ENCODE peak calls at places on chromosomes 6 and 20, in ten cellular contexts. One of them, this sample, is unnamed.

GRCh38 chr20:45313065-45313695 is 5.1 kb upstream of the MATN4 start:
- DNase-seq in keratinocyte: no peak
- DNase-seq in CD4-positive, alpha-beta T cell: no peak
- DNase-seq in left ventricle myocardium inferior: no peak
- DNase-seq in fibroblast of the conjunctiva: no peak
- DNase-seq in dorsolateral prefrontal cortex: no peak
- DNase-seq in HCT116: no peak
- DNase-seq in endodermal cell: no peak
- DNase-seq in central memory CD4-positive, alpha-beta T cell: no peak
- DNase-seq in KG1: no peak
- DNase-seq in this sample: no peak

GRCh38 chr6:168915855-168916254 is 337.8 kb downstream of the THBS2 start:
- DNase-seq in HCT116: no peak
- DNase-seq in endodermal cell: no peak
- DNase-seq in KG1: no peak
- DNase-seq in left ventricle myocardium inferior: no peak
- DNase-seq in central memory CD4-positive, alpha-beta T cell: no peak
- DNase-seq in keratinocyte: no peak
- DNase-seq in CD4-positive, alpha-beta T cell: no peak
- DNase-seq in fibroblast of the conjunctiva: no peak
- DNase-seq in dorsolateral prefrontal cortex: no peak
- DNase-seq in this sample: no peak

GRCh38 chr6:41536884-41537347 is 9.3 kb upstream of the FOXP4 start:
- DNase-seq in dorsolateral prefrontal cortex: no peak
- DNase-seq in endodermal cell: no peak
- DNase-seq in central memory CD4-positive, alpha-beta T cell: no peak
- DNase-seq in keratinocyte: peak; percentile 75
- DNase-seq in CD4-positive, alpha-beta T cell: no peak
- DNase-seq in HCT116: peak; percentile 18
- DNase-seq in left ventricle myocardium inferior: no peak
- DNase-seq in KG1: no peak
- DNase-seq in fibroblast of the conjunctiva: no peak
- DNase-seq in this sample: no peak

GRCh38 chr6:68054776-68055175 is 580.3 kb upstream of the ADGRB3 start:
- DNase-seq in endodermal cell: no peak
- DNase-seq in KG1: no peak
- DNase-seq in HCT116: no peak
- DNase-seq in dorsolateral prefrontal cortex: no peak
- DNase-seq in central memory CD4-positive, alpha-beta T cell: no peak
- DNase-seq in fibroblast of the conjunctiva: no peak
- DNase-seq in keratinocyte: no peak
- DNase-seq in CD4-positive, alpha-beta T cell: no peak
- DNase-seq in left ventricle myocardium inferior: no peak
- DNase-seq in this sample: no peak

GRCh38 chr6:129936329-129937165 is 75.4 kb upstream of the TMEM244 start:
- DNase-seq in central memory CD4-positive, alpha-beta T cell: peak; percentile 14
- DNase-seq in endodermal cell: peak; percentile 78
- DNase-seq in left ventricle myocardium inferior: no peak
- DNase-seq in dorsolateral prefrontal cortex: peak; percentile 39
- DNase-seq in HCT116: peak; percentile 81
- DNase-seq in fibroblast of the conjunctiva: peak; percentile 63
- DNase-seq in CD4-positive, alpha-beta T cell: peak; percentile 44
- DNase-seq in keratinocyte: peak; percentile 15
- DNase-seq in KG1: peak; percentile 5
- DNase-seq in this sample: no peak

GRCh38 chr6:26233608-26234420 is 131.2 kb upstream of the BTN3A2 start:
- DNase-seq in left ventricle myocardium inferior: no peak
- DNase-seq in CD4-positive, alpha-beta T cell: peak; percentile 65
- DNase-seq in central memory CD4-positive, alpha-beta T cell: peak; percentile 80
- DNase-seq in keratinocyte: no peak
- DNase-seq in dorsolateral prefrontal cortex: no peak
- DNase-seq in HCT116: no peak
- DNase-seq in KG1: no peak
- DNase-seq in endodermal cell: peak; percentile 82
- DNase-seq in fibroblast of the conjunctiva: peak; percentile 70
- DNase-seq in this sample: peak; percentile 34

GRCh38 chr20:22430154-22430745 is 154.1 kb downstream of the FOXA2 start:
- DNase-seq in fibroblast of the conjunctiva: no peak
- DNase-seq in central memory CD4-positive, alpha-beta T cell: no peak
- DNase-seq in CD4-positive, alpha-beta T cell: no peak
- DNase-seq in endodermal cell: peak; percentile 88
- DNase-seq in left ventricle myocardium inferior: no peak
- DNase-seq in HCT116: no peak
- DNase-seq in keratinocyte: no peak
- DNase-seq in dorsolateral prefrontal cortex: no peak
- DNase-seq in KG1: no peak
- DNase-seq in this sample: no peak

GRCh38 chr6:136860043-136860442 is 37.7 kb downstream of the PEX7 start:
- DNase-seq in dorsolateral prefrontal cortex: no peak
- DNase-seq in KG1: no peak
- DNase-seq in left ventricle myocardium inferior: no peak
- DNase-seq in keratinocyte: no peak
- DNase-seq in fibroblast of the conjunctiva: no peak
- DNase-seq in central memory CD4-positive, alpha-beta T cell: no peak
- DNase-seq in endodermal cell: no peak
- DNase-seq in HCT116: no peak
- DNase-seq in CD4-positive, alpha-beta T cell: no peak
- DNase-seq in this sample: no peak

This sample was measured in T-helper 17 cell.